ENCODE peak calls at places on chromosomes 2 and 18, in six cellular contexts. R, I, L, F, J and P are unnamed samples.

GRCh38 chr18:1092228-1092627 is 187.6 kb downstream of the ADCYAP1 start:
- DNase-seq in I (no peak), R (no peak), F (peak; percentile 32), L (peak; percentile 22), J (no peak), P (no peak)

GRCh38 chr18:765764-766549 is 46.1 kb downstream of the YES1 start:
- DNase-seq in F (peak; percentile 63), J (no peak), L (no peak), I (no peak), R (peak; percentile 11), P (no peak)

GRCh38 chr18:8765692-8766463 is 60.5 kb downstream of the MTCL1 start:
- DNase-seq in J (no peak), F (no peak), I (no peak), R (no peak), L (no peak), P (peak; percentile 93)

GRCh38 chr2:7625392-7626138 is 708.4 kb downstream of the RNF144A start:
- DNase-seq in R (no peak), L (no peak), I (no peak), J (no peak), F (no peak), P (no peak)

GRCh38 chr2:17429130-17429529 is 89.1 kb downstream of the RAD51AP2 start:
- DNase-seq in R (no peak), I (peak; percentile 9), J (no peak), L (no peak), F (no peak), P (peak; percentile 73)

GRCh38 chr2:139773720-139774277 is 993.6 kb upstream of the NXPH2 start:
- DNase-seq in I (no peak), F (no peak), L (no peak), R (no peak), J (no peak), P (no peak)

GRCh38 chr2:71313-72035 is 25.2 kb upstream of the FAM110C start:
- DNase-seq in J (no peak), F (peak; percentile 17), I (no peak), R (no peak), L (no peak), P (no peak)

GRCh38 chr18:31487251-31488015 is 10.5 kb upstream of the DSG2 start:
- DNase-seq in J (no peak), R (no peak), I (peak; percentile 67), L (no peak), F (no peak), P (peak; percentile 69)

GRCh38 chr18:40607741-40608140 is 1347.3 kb upstream of the PIK3C3 start:
- DNase-seq in J (no peak), F (peak; percentile 9), I (no peak), R (no peak), L (no peak), P (no peak)

GRCh38 chr2:132632000-132632649 is 37.9 kb downstream of the LYPD1 start:
- DNase-seq in I (no peak), R (no peak), L (no peak), F (no peak), J (no peak), P (no peak)